ENCODE peak calls at places on chromosomes 12 and 14, in seven cellular contexts. P is cardiac muscle cell; T is HCT116; Z is NT2/D1; R is CD4-positive, CD25-positive, alpha-beta regulatory T cell; O is fibroblast of lung; D is MG63. M is an unnamed sample. For H3K27me3, the result is how much of the 10 kb centered on the place peaks cover.

GRCh38 chr12:38159591-38160317 is 156.8 kb upstream of the ALG10B start:
- DNase-seq in P (no peak), T (no peak), Z (no peak), R (no peak), O (no peak), D (no peak), M (no peak)

GRCh38 chr12:51888316-51889215 is 663 bp downstream of the ANKRD33 start:
- DNase-seq in P (no peak), T (no peak), Z (no peak), R (no peak), O (no peak), D (no peak), M (no peak)

GRCh38 chr14:81303258-81303935 is 82.6 kb upstream of the GTF2A1 start:
- DNase-seq in P (no peak), T (peak), Z (no peak), R (peak), O (no peak), D (no peak), M (no peak)

GRCh38 chr12:46260913-46261476 is 7.8 kb downstream of the SLC38A1 start:
- DNase-seq in P (no peak), T (no peak), Z (no peak), R (no peak), O (no peak), D (no peak), M (no peak)

GRCh38 chr12:79886917-79887519 is 47.9 kb downstream of the PPP1R12A start:
- DNase-seq in P (no peak), T (peak), Z (no peak), R (peak), O (peak), D (no peak), M (peak)

GRCh38 chr12:124820199-124820598 is 43.5 kb downstream of the SCARB1 start:
- DNase-seq in P (no peak), T (no peak), Z (no peak), R (no peak), O (no peak), D (no peak), M (no peak)

GRCh38 chr14:90093942-90094595 is 32.3 kb downstream of the KCNK13 start:
- DNase-seq in P (no peak), T (no peak), Z (no peak), R (peak), O (peak), D (no peak), M (peak)

GRCh38 chr14:37195327-37195726 is 2.4 kb upstream of the MIPOL1 start:
- DNase-seq in P (no peak), T (no peak), Z (no peak), R (no peak), O (peak), D (no peak), M (no peak)

GRCh38 chr14:64720190-64720589 is 16.0 kb downstream of the PLEKHG3 start:
- DNase-seq in P (no peak), T (peak), Z (no peak), R (no peak), O (peak), D (peak), M (peak)

GRCh38 chr14:21476526-21476924 is 234 bp downstream of the RAB2B start:
- DNase-seq in P (no peak), T (no peak), Z (peak), R (no peak), O (no peak), D (no peak), M (no peak)

GRCh38 chr14:64253672-64254071 is 40.5 kb downstream of the ESR2 start:
- DNase-seq in P (no peak), T (no peak), Z (no peak), R (no peak), O (peak), D (no peak), M (peak)

GRCh38 chr12:65875635-65876034 is 51.4 kb downstream of the HMGA2 start:
- DNase-seq in P (peak), T (no peak), Z (no peak), R (no peak), O (peak), D (no peak), M (no peak)

GRCh38 chr14:58663494-58664111 is 25.8 kb downstream of the DACT1 start:
- DNase-seq in P (peak), T (no peak), Z (peak), R (no peak), O (peak), D (peak), M (peak)

GRCh38 chr12:112577473-112578334 is 159.0 kb downstream of the PTPN11 start:
- DNase-seq in P (no peak), T (no peak), Z (peak), R (no peak), O (no peak), D (no peak), M (no peak)

GRCh38 chr14:46048127-46048526 is 603.5 kb downstream of the RPL10L start:
- DNase-seq in P (peak), T (peak), Z (peak), R (no peak), O (peak), D (peak), M (peak)

GRCh38 chr12:56193025-56193578 is 3.8 kb upstream of the SMARCC2 start:
- DNase-seq in P (peak), T (peak), Z (peak), R (peak), O (peak), D (peak), M (peak)

GRCh38 chr14:69648480-69649414 is 37.4 kb downstream of the SUSD6 start:
- DNase-seq in P (peak), T (no peak), Z (no peak), R (no peak), O (peak), D (peak), M (peak)

GRCh38 chr14:76917158-76917596 is 91.0 kb downstream of the LRRC74A start:
- DNase-seq in P (peak), T (peak), Z (peak), R (no peak), O (peak), D (peak), M (peak)

GRCh38 chr12:89098390-89099102 is 253.8 kb downstream of the DUSP6 start:
- DNase-seq in P (peak), T (no peak), Z (no peak), R (no peak), O (peak), D (no peak), M (peak)

GRCh38 chr12:4444031-4444430 is 1.6 kb downstream of the FGF6 start:
- DNase-seq in P (no peak), T (no peak), Z (no peak), R (no peak), O (no peak), D (no peak), M (no peak)

GRCh38 chr12:13152281-13152680 is 44.2 kb upstream of the EMP1 start:
- DNase-seq in P (no peak), T (no peak), Z (no peak), R (no peak), O (no peak), D (no peak), M (no peak)

GRCh38 chr12:77352941-77353340 is 287.6 kb upstream of the E2F7 start:
- DNase-seq in P (no peak), T (no peak), Z (no peak), R (no peak), O (peak), D (no peak), M (no peak)

GRCh38 chr12:124390442-124391116 is 95.7 kb downstream of the RFLNA start:
- DNase-seq in P (no peak), T (peak), Z (no peak), R (no peak), O (peak), D (peak), M (peak)

GRCh38 chr12:13095266-13095995 is 8.0 kb downstream of the GSG1 start:
- DNase-seq in P (no peak), T (no peak), Z (no peak), R (no peak), O (peak), D (no peak), M (no peak)

GRCh38 chr12:101361455-101361854 is 46.1 kb downstream of the ARL1 start:
- DNase-seq in P (no peak), T (no peak), Z (no peak), R (no peak), O (no peak), D (no peak), M (no peak)

GRCh38 chr12:87815738-87816137 is 213.5 kb downstream of the C12orf50 start:
- DNase-seq in P (no peak), T (no peak), Z (no peak), R (no peak), O (no peak), D (no peak), M (no peak)

GRCh38 chr12:42370013-42370412 is 44.0 kb downstream of the PPHLN1 start:
- DNase-seq in P (no peak), T (no peak), Z (peak), R (no peak), O (no peak), D (no peak), M (no peak)

GRCh38 chr12:122880155-122880605 is 15.7 kb downstream of the VPS37B start:
- DNase-seq in P (no peak), T (no peak), Z (no peak), R (no peak), O (peak), D (no peak), M (no peak)

GRCh38 chr12:15164997-15165659 is 56.1 kb downstream of the RERG start:
- DNase-seq in P (no peak), T (no peak), Z (peak), R (no peak), O (peak), D (peak), M (peak)

GRCh38 chr12:1575799-1576401 is 18.5 kb downstream of the FBXL14 start:
- DNase-seq in P (no peak), T (no peak), Z (no peak), R (no peak), O (peak), D (no peak), M (no peak)

GRCh38 chr14:79658224-79658623 is 553.1 kb downstream of the DIO2 start:
- DNase-seq in P (peak), T (no peak), Z (no peak), R (no peak), O (no peak), D (no peak), M (no peak)

GRCh38 chr14:61461808-61462275 is 140.5 kb downstream of the PRKCH start:
- DNase-seq in P (peak), T (peak), Z (no peak), R (peak), O (peak), D (no peak), M (peak)

GRCh38 chr12:89506050-89506449 is 18.5 kb downstream of the GALNT4 start:
- DNase-seq in P (no peak), T (no peak), Z (no peak), R (no peak), O (no peak), D (no peak), M (no peak)

GRCh38 chr14:69882086-69882864 is 3.1 kb downstream of the SMOC1 start:
- DNase-seq in P (no peak), T (no peak), Z (no peak), R (no peak), O (no peak), D (no peak), M (no peak)

DNA sequence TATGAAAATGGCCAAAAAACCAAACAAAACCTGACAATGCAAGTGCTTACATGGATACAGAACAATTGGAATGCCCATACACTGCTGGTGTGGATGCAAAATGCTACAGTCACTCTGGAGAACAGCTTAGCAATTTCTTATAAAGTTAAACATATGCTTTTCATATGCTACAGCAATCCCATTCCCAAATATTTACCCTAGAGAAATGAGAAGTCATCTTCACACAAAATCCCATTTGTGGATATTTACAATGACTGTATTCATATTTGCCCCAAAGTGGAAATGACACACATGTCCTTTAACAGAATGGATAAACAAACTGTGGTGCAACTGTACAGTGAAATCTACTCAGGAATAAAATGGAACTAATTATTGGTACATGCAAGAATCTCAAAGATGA is 20.4 kb downstream of the SAV1 start:
- DNase-seq in P (no peak), T (no peak), Z (no peak), R (no peak), O (peak), D (no peak), M (no peak)
- H3K4me3 ChIP-seq in P (no peak), T (no peak), Z (no peak), R (no peak), O (no peak), D (no peak), M (no peak)

GRCh38 chr14:95069547-95069946 is 87.8 kb downstream of the DICER1 start:
- DNase-seq in P (no peak), T (no peak), Z (no peak), R (no peak), O (no peak), D (no peak), M (no peak)

GRCh38 chr14:95067526-95067925 is 89.8 kb downstream of the DICER1 start:
- DNase-seq in P (no peak), T (no peak), Z (no peak), R (no peak), O (no peak), D (no peak), M (no peak)

GRCh38 chr14:95068521-95068920 is 88.8 kb downstream of the DICER1 start:
- DNase-seq in P (no peak), T (no peak), Z (no peak), R (no peak), O (no peak), D (no peak), M (no peak)

GRCh38 chr14:95068091-95068490 is 89.2 kb downstream of the DICER1 start:
- DNase-seq in P (no peak), T (no peak), Z (no peak), R (no peak), O (no peak), D (no peak), M (no peak)

DNA sequence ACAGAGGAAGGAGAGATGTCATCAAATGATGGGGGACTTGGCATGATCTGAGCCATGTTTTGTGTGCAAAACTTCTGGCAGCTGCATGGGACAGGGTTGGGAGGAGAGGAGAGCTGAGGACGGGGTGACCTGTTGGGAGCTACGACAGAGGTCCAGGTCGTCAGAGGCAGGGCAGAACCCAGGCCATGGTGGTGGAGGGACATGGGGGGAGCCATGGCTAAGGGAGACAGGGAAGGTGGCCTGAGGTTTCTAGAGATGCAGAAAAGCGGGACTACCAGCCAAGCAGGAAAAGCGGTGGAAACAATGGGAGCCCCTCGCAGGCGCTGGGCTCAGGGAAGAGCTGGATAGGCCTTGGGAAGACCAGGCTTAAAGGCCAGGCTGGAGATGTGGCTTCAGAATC is 88.3 kb downstream of the DICER1 start:
- DNase-seq in P (no peak), T (no peak), Z (no peak), R (no peak), O (no peak), D (no peak), M (no peak)
- H3K27me3 ChIP-seq in P (under half), T (under half), Z (under half), R (under half), O (under half), D (under half), M (under half)

GRCh38 chr14:88386395-88386794 is 938 bp downstream of the SPATA7 start:
- DNase-seq in P (no peak), T (no peak), Z (no peak), R (no peak), O (no peak), D (no peak), M (no peak)

GRCh38 chr14:88385212-88386101 is at the start of gene SPATA7:
- DNase-seq in P (peak), T (peak), Z (peak), R (peak), O (peak), D (peak), M (peak)

GRCh38 chr14:88388741-88389282 is 3.4 kb downstream of the SPATA7 start:
- DNase-seq in P (no peak), T (no peak), Z (no peak), R (no peak), O (no peak), D (no peak), M (no peak)

GRCh38 chr14:88380405-88380804 is 5.1 kb upstream of the SPATA7 start:
- DNase-seq in P (peak), T (no peak), Z (no peak), R (no peak), O (peak), D (no peak), M (no peak)

DNA sequence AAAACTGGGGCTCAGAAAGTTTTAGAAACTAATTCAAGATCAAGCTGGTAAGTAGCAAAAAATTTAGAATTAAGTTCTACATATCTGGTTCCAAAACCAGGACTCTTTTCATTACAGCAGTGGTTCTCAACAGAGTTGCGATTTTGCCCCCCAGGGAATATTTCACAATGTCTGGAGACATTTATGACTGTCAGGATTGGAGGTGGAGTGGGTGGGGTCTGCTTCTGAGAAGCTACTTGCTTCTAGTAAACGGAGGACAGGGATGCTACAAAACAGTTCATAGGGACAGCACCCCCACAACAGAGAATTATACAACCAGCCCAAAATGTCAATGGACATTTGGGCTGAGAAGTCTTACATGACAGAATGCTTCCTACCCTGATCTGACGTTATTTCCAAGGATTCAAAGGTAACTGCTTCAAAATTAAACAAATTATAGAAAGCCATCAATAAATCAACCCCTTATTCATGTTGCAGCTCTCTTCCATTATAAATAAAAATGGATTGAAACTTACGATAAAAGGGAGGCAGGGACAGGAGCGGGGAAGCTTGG is 728 bp upstream of the SPATA7 start:
- DNase-seq in P (no peak), T (no peak), Z (no peak), R (no peak), O (no peak), D (no peak), M (no peak)
- H3K4me3 ChIP-seq in P (peak), T (peak), Z (peak), R (peak), O (peak), D (peak), M (peak)

GRCh38 chr12:132175496-132176357 is 31.5 kb downstream of the NOC4L start:
- DNase-seq in P (no peak), T (no peak), Z (no peak), R (no peak), O (no peak), D (no peak), M (no peak)
- H3K27me3 ChIP-seq in P (under half), T (under half), Z (under half), R (under half), O (under half), D (under half), M (under half)

GRCh38 chr14:101970830-101971400 is 6.5 kb downstream of the DYNC1H1 start:
- DNase-seq in P (no peak), T (no peak), Z (no peak), R (no peak), O (no peak), D (no peak), M (no peak)
- H3K4me3 ChIP-seq in P (no peak), T (no peak), Z (no peak), R (no peak), O (no peak), D (no peak), M (no peak)

GRCh38 chr14:31477248-31477647 is 10.6 kb downstream of the GPR33 start:
- DNase-seq in P (no peak), T (no peak), Z (no peak), R (no peak), O (no peak), D (no peak), M (no peak)
- H3K27me3 ChIP-seq in P (under half), T (under half), Z (under half), R (under half), O (under half), D (under half), M (under half)

GRCh38 chr12:110583137-110584059 is at the start of gene PPTC7:
- DNase-seq in P (peak), T (peak), Z (peak), R (peak), O (peak), D (peak), M (peak)
- H3K4me3 ChIP-seq in P (peak), T (peak), Z (peak), R (peak), O (peak), D (peak), M (peak)